ENCODE peak calls at places on chromosomes 13 and 19, in four cellular contexts. One of them, this sample, is unnamed.

GRCh38 chr13:34161829-34162544 is 344.0 kb downstream of the RFC3 start:
- DNase-seq in lower leg skin: no peak
- DNase-seq in astrocyte of the spinal cord: peak
- DNase-seq in Peyer's patch: no peak
- DNase-seq in this sample: no peak

GRCh38 chr13:40596484-40596883 is 70.0 kb downstream of the FOXO1 start:
- DNase-seq in lower leg skin: no peak
- DNase-seq in astrocyte of the spinal cord: no peak
- DNase-seq in Peyer's patch: no peak
- DNase-seq in this sample: no peak

GRCh38 chr19:52700673-52701072 is 34.2 kb downstream of the ZNF611 start:
- DNase-seq in lower leg skin: no peak
- DNase-seq in astrocyte of the spinal cord: no peak
- DNase-seq in Peyer's patch: no peak
- DNase-seq in this sample: no peak

GRCh38 chr13:27524981-27525975 is 74.9 kb upstream of the MTIF3 start:
- DNase-seq in lower leg skin: no peak
- DNase-seq in astrocyte of the spinal cord: no peak
- DNase-seq in Peyer's patch: no peak
- DNase-seq in this sample: no peak

GRCh38 chr13:33999830-34000605 is 182.1 kb downstream of the RFC3 start:
- DNase-seq in lower leg skin: no peak
- DNase-seq in astrocyte of the spinal cord: no peak
- DNase-seq in Peyer's patch: no peak
- DNase-seq in this sample: no peak

GRCh38 chr19:31491246-31491645 is 142.0 kb upstream of the TSHZ3 start:
- DNase-seq in lower leg skin: peak
- DNase-seq in astrocyte of the spinal cord: no peak
- DNase-seq in Peyer's patch: no peak
- DNase-seq in this sample: no peak

GRCh38 chr13:99268822-99269221 is 10.6 kb upstream of the GPR18 start:
- DNase-seq in lower leg skin: no peak
- DNase-seq in astrocyte of the spinal cord: no peak
- DNase-seq in Peyer's patch: no peak
- DNase-seq in this sample: no peak

GRCh38 chr13:92460479-92460878 is 766.1 kb upstream of the GPC6 start:
- DNase-seq in lower leg skin: no peak
- DNase-seq in astrocyte of the spinal cord: peak
- DNase-seq in Peyer's patch: no peak
- DNase-seq in this sample: no peak

GRCh38 chr13:37226966-37227365 is 121.5 kb upstream of the CSNK1A1L start:
- DNase-seq in lower leg skin: no peak
- DNase-seq in astrocyte of the spinal cord: peak
- DNase-seq in Peyer's patch: no peak
- DNase-seq in this sample: no peak

GRCh38 chr13:27016871-27017270 is 154.7 kb downstream of the USP12 start:
- DNase-seq in lower leg skin: peak
- DNase-seq in astrocyte of the spinal cord: no peak
- DNase-seq in Peyer's patch: peak
- DNase-seq in this sample: no peak

GRCh38 chr13:99797716-99798115 is 173.9 kb downstream of the ZIC5 start:
- DNase-seq in lower leg skin: no peak
- DNase-seq in astrocyte of the spinal cord: no peak
- DNase-seq in Peyer's patch: no peak
- DNase-seq in this sample: no peak

GRCh38 chr19:15453091-15453498 is 3.3 kb upstream of the WIZ start:
- DNase-seq in lower leg skin: no peak
- DNase-seq in astrocyte of the spinal cord: no peak
- DNase-seq in Peyer's patch: no peak
- DNase-seq in this sample: no peak

GRCh38 chr19:15453906-15454305 is 4.2 kb upstream of the WIZ start:
- DNase-seq in lower leg skin: no peak
- DNase-seq in astrocyte of the spinal cord: no peak
- DNase-seq in Peyer's patch: no peak
- DNase-seq in this sample: no peak

GRCh38 chr19:15455996-15456395 is 6.2 kb upstream of the WIZ start:
- DNase-seq in lower leg skin: no peak
- DNase-seq in astrocyte of the spinal cord: no peak
- DNase-seq in Peyer's patch: no peak
- DNase-seq in this sample: no peak

GRCh38 chr19:15452111-15453047 is 2.6 kb upstream of the WIZ start:
- DNase-seq in lower leg skin: peak
- DNase-seq in astrocyte of the spinal cord: peak
- DNase-seq in Peyer's patch: peak
- DNase-seq in this sample: no peak

GRCh38 chr19:15454371-15454800 is 4.6 kb upstream of the WIZ start:
- DNase-seq in lower leg skin: no peak
- DNase-seq in astrocyte of the spinal cord: no peak
- DNase-seq in Peyer's patch: no peak
- DNase-seq in this sample: no peak
- TF ChIP-seq CTCF in lower leg skin: no peak
- TF ChIP-seq CTCF in astrocyte of the spinal cord: peak
- TF ChIP-seq CTCF in Peyer's patch: no peak
- TF ChIP-seq CTCF in this sample: no peak

DNA sequence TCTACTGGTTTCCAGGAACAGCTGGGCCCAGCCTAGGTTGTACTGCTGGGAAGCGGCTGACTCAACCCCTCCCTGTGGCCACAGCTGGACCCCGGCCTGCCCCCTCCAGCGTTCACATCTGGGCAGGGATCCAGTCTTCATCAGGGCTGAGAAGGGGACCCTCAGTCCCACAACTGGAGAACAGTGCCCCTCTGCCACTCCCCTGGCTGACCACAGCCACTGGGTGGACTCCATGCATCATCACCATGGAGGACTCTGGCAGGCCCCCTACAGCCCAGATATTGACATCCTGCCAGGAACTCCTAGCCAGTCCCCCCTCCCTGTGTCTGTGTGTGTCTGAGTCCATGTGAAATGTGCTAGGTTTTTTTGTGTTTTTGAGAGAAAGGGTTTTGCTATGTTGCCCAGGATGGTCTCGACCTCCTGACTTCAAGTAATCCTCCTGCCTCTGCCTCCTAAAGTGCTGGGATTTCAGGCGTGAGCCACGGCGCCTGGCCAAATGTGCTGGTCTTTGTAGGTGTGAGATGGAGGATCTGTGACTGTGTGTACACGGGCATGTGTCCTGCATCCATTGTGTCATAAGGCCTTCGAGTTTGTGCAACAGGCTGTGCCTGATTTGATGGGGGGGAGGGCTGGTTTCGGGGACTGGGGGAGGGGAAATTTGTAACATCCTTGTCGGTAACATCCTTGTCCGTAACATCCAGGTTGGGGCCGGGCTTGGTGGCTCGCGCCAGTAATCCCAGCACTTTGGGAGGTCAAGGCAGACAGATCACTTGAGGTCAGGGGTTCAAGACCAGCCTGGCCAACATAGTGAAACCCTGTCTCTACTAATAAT is 4.0 kb upstream of the HOOK2 start:
- DNase-seq in lower leg skin: peak
- DNase-seq in astrocyte of the spinal cord: peak
- DNase-seq in Peyer's patch: no peak
- DNase-seq in this sample: no peak
- TF ChIP-seq CTCF in lower leg skin: no peak
- TF ChIP-seq CTCF in astrocyte of the spinal cord: no peak
- TF ChIP-seq CTCF in Peyer's patch: no peak
- TF ChIP-seq CTCF in this sample: no peak

GRCh38 chr13:110432522-110432921 is 125.4 kb downstream of the COL4A2 start:
- DNase-seq in lower leg skin: no peak
- DNase-seq in astrocyte of the spinal cord: no peak
- DNase-seq in Peyer's patch: no peak
- DNase-seq in this sample: no peak

GRCh38 chr13:110433014-110433413 is 125.9 kb downstream of the COL4A2 start:
- DNase-seq in lower leg skin: peak
- DNase-seq in astrocyte of the spinal cord: peak
- DNase-seq in Peyer's patch: no peak
- DNase-seq in this sample: no peak

GRCh38 chr13:110430391-110431338 is 123.6 kb downstream of the COL4A2 start:
- DNase-seq in lower leg skin: peak
- DNase-seq in astrocyte of the spinal cord: no peak
- DNase-seq in Peyer's patch: no peak
- DNase-seq in this sample: no peak

GRCh38 chr13:110431425-110431824 is 124.3 kb downstream of the COL4A2 start:
- DNase-seq in lower leg skin: peak
- DNase-seq in astrocyte of the spinal cord: no peak
- DNase-seq in Peyer's patch: no peak
- DNase-seq in this sample: no peak

GRCh38 chr13:110431851-110432294 is 124.8 kb downstream of the COL4A2 start:
- DNase-seq in lower leg skin: peak
- DNase-seq in astrocyte of the spinal cord: no peak
- DNase-seq in Peyer's patch: no peak
- DNase-seq in this sample: no peak
- TF ChIP-seq CTCF in lower leg skin: no peak
- TF ChIP-seq CTCF in astrocyte of the spinal cord: no peak
- TF ChIP-seq CTCF in Peyer's patch: no peak
- TF ChIP-seq CTCF in this sample: no peak

GRCh38 chr13:104021806-104022397 is 955.7 kb upstream of the SLC10A2 start:
- DNase-seq in lower leg skin: no peak
- DNase-seq in astrocyte of the spinal cord: no peak
- DNase-seq in Peyer's patch: no peak
- DNase-seq in this sample: no peak
- TF ChIP-seq CTCF in lower leg skin: no peak
- TF ChIP-seq CTCF in astrocyte of the spinal cord: no peak
- TF ChIP-seq CTCF in Peyer's patch: no peak
- TF ChIP-seq CTCF in this sample: no peak

DNA sequence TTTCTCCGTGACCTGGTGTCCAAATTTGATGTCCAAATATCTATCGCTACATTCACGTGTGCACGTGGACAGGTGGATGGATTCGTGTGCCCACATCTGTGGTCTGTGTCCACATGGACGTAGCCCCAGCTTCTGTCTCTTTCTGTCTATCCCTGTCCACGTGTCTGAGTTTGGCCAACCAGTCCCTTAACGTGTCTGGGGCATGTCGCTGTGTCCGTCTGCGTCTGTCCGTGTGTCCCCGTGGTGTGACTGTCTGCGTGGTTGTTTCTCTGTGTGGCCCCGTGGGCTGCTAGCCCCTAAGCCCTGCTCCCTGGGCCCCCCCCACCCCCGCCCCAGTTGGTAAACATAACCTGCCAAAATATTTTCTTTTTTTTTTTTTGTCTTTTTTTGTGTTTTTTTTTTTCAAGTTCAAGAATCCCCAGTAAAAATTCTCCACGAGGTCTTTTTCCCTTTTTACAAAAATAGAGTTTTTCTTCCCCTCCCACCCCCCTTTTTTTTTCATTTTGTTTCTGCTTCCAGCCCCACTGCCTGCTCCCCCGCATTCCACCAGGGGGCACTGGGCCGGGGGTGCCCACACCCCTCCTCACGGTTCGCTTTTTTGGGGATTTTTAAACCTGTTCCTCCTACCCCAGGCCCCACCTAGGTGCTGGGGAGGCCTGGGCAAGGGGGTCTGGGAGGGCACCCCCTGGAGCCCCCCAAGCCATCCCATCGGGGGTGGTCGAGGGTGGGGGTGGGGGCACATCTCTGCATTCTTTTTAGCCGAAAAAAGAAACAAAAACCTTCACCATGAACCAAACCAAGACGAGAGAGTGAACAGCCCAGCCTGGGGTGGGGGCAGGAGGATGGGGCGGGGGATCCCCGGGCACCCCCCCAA is 18.3 kb downstream of the PRKCSH start:
- DNase-seq in lower leg skin: no peak
- DNase-seq in astrocyte of the spinal cord: no peak
- DNase-seq in Peyer's patch: no peak
- DNase-seq in this sample: no peak
- TF ChIP-seq CTCF in lower leg skin: no peak
- TF ChIP-seq CTCF in astrocyte of the spinal cord: peak
- TF ChIP-seq CTCF in Peyer's patch: peak
- TF ChIP-seq CTCF in this sample: peak

GRCh38 chr13:101146101-101146898 is 270.0 kb downstream of the NALCN start:
- DNase-seq in lower leg skin: no peak
- DNase-seq in astrocyte of the spinal cord: peak
- DNase-seq in Peyer's patch: no peak
- DNase-seq in this sample: no peak

GRCh38 chr13:101150998-101151397 is 265.3 kb downstream of the NALCN start:
- DNase-seq in lower leg skin: no peak
- DNase-seq in astrocyte of the spinal cord: peak
- DNase-seq in Peyer's patch: no peak
- DNase-seq in this sample: no peak

GRCh38 chr13:101144808-101145419 is 271.4 kb downstream of the NALCN start:
- DNase-seq in lower leg skin: no peak
- DNase-seq in astrocyte of the spinal cord: peak
- DNase-seq in Peyer's patch: no peak
- DNase-seq in this sample: no peak

GRCh38 chr13:101152184-101152583 is 264.1 kb downstream of the NALCN start:
- DNase-seq in lower leg skin: no peak
- DNase-seq in astrocyte of the spinal cord: no peak
- DNase-seq in Peyer's patch: no peak
- DNase-seq in this sample: no peak

DNA sequence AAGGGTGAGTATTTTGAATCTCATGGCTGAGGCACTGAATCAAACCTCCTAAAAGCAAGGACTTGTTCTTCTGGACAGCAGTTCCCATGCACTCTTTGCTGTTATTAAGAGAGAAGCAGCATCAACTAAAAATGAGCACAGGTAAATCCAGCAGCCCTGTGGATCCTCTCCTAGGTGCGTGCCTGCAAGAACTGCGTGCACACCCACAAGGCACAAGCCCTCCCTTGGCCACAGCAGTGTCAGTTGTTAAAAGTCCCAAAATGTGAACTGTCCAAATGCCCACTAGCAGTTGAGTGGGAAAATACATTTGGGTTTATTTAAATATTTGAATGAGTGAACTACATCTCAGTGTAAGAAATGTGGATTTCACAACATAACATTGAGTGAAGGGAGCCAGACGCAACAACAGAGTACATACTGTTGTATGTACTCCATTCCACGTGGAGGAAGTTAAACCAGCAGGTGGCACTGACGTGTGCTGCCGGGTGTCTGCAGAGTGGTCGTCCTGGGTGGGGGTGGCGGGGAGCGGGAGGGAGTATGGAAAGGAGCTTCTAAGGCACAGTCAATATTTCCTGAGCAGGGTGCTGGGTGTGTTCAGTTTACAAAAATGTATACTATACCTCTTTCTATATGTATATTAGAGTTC is 266.4 kb downstream of the NALCN start:
- DNase-seq in lower leg skin: no peak
- DNase-seq in astrocyte of the spinal cord: peak
- DNase-seq in Peyer's patch: no peak
- DNase-seq in this sample: no peak
- TF ChIP-seq CTCF in lower leg skin: no peak
- TF ChIP-seq CTCF in astrocyte of the spinal cord: peak
- TF ChIP-seq CTCF in Peyer's patch: no peak
- TF ChIP-seq CTCF in this sample: no peak

GRCh38 chr19:17338440-17339078 is 1.2 kb downstream of the GTPBP3 start:
- DNase-seq in lower leg skin: no peak
- DNase-seq in astrocyte of the spinal cord: no peak
- DNase-seq in Peyer's patch: no peak
- DNase-seq in this sample: no peak

GRCh38 chr19:17337675-17338439 is 504 bp downstream of the GTPBP3 start:
- DNase-seq in lower leg skin: no peak
- DNase-seq in astrocyte of the spinal cord: no peak
- DNase-seq in Peyer's patch: no peak
- DNase-seq in this sample: no peak

GRCh38 chr19:17339088-17339741 is 1.9 kb downstream of the GTPBP3 start:
- DNase-seq in lower leg skin: no peak
- DNase-seq in astrocyte of the spinal cord: no peak
- DNase-seq in Peyer's patch: no peak
- DNase-seq in this sample: no peak

GRCh38 chr19:17335575-17335974 is 920 bp upstream of the ANO8 start:
- DNase-seq in lower leg skin: no peak
- DNase-seq in astrocyte of the spinal cord: no peak
- DNase-seq in Peyer's patch: no peak
- DNase-seq in this sample: no peak

GRCh38 chr19:17336872-17337674 is at the start of gene GTPBP3:
- DNase-seq in lower leg skin: peak
- DNase-seq in astrocyte of the spinal cord: peak
- DNase-seq in Peyer's patch: peak
- DNase-seq in this sample: peak
- TF ChIP-seq CTCF in lower leg skin: no peak
- TF ChIP-seq CTCF in astrocyte of the spinal cord: no peak
- TF ChIP-seq CTCF in Peyer's patch: no peak
- TF ChIP-seq CTCF in this sample: no peak

GRCh38 chr19:17005000-17005399 is 21.6 kb downstream of the CPAMD8 start:
- DNase-seq in lower leg skin: no peak
- DNase-seq in astrocyte of the spinal cord: no peak
- DNase-seq in Peyer's patch: no peak
- DNase-seq in this sample: no peak
- TF ChIP-seq CTCF in lower leg skin: no peak
- TF ChIP-seq CTCF in astrocyte of the spinal cord: no peak
- TF ChIP-seq CTCF in Peyer's patch: no peak
- TF ChIP-seq CTCF in this sample: no peak